ENCODE peak calls at places on chromosomes 4 and X, in four cellular contexts. One of them, this sample, is unnamed.

GRCh38 chr4:6046526-6047129 is 28.4 kb upstream of the C4orf50 start:
- DNase-seq in adrenal gland: no peak
- DNase-seq in tibial artery: no peak
- DNase-seq in body of pancreas: no peak
- DNase-seq in this sample: no peak

GRCh38 chr4:142656178-142656577 is 189.9 kb downstream of the INPP4B start:
- DNase-seq in tibial artery: no peak
- DNase-seq in body of pancreas: no peak
- DNase-seq in adrenal gland: no peak
- DNase-seq in this sample: no peak

GRCh38 chrX:1877780-1878179 is 262.9 kb downstream of the ASMT start:
- DNase-seq in tibial artery: no peak
- DNase-seq in body of pancreas: no peak
- DNase-seq in adrenal gland: no peak
- DNase-seq in this sample: no peak

GRCh38 chr4:129378346-129378745 is 282.4 kb downstream of the C4orf33 start:
- DNase-seq in body of pancreas: no peak
- DNase-seq in tibial artery: no peak
- DNase-seq in adrenal gland: no peak
- DNase-seq in this sample: no peak

GRCh38 chr4:153488719-153489384 is 22.7 kb downstream of the TMEM131L start:
- DNase-seq in body of pancreas: no peak
- DNase-seq in adrenal gland: no peak
- DNase-seq in tibial artery: peak
- DNase-seq in this sample: peak

GRCh38 chrX:56232221-56233082 is at the start of gene KLF8:
- DNase-seq in adrenal gland: peak
- DNase-seq in body of pancreas: peak
- DNase-seq in tibial artery: peak
- DNase-seq in this sample: peak

GRCh38 chr4:157270108-157270507 is 49.6 kb downstream of the GRIA2 start:
- DNase-seq in adrenal gland: no peak
- DNase-seq in body of pancreas: no peak
- DNase-seq in tibial artery: no peak
- DNase-seq in this sample: no peak

GRCh38 chr4:126405369-126405982 is 1090.7 kb downstream of the FAT4 start:
- DNase-seq in adrenal gland: no peak
- DNase-seq in body of pancreas: no peak
- DNase-seq in tibial artery: no peak
- DNase-seq in this sample: no peak

GRCh38 chrX:19543951-19544359 is 28.6 kb upstream of the MAP3K15 start:
- DNase-seq in adrenal gland: no peak
- DNase-seq in body of pancreas: no peak
- DNase-seq in tibial artery: no peak
- DNase-seq in this sample: no peak

GRCh38 chrX:13226214-13226613 is 93.6 kb downstream of the ATXN3L start:
- DNase-seq in adrenal gland: no peak
- DNase-seq in body of pancreas: no peak
- DNase-seq in tibial artery: no peak
- DNase-seq in this sample: no peak

GRCh38 chrX:63350551-63350950 is 581 bp downstream of the SPIN4 start:
- DNase-seq in tibial artery: no peak
- DNase-seq in body of pancreas: peak
- DNase-seq in adrenal gland: peak
- DNase-seq in this sample: no peak

GRCh38 chr4:32789026-32789608 is 2068.9 kb downstream of the PCDH7 start:
- DNase-seq in tibial artery: no peak
- DNase-seq in adrenal gland: no peak
- DNase-seq in body of pancreas: no peak
- DNase-seq in this sample: no peak

GRCh38 chr4:160956875-160957274 is 1206.9 kb downstream of the FSTL5 start:
- DNase-seq in adrenal gland: no peak
- DNase-seq in tibial artery: no peak
- DNase-seq in body of pancreas: no peak
- DNase-seq in this sample: no peak

GRCh38 chr4:182929296-182929695 is 12.1 kb upstream of the DCTD start:
- DNase-seq in adrenal gland: no peak
- DNase-seq in tibial artery: no peak
- DNase-seq in body of pancreas: no peak
- DNase-seq in this sample: no peak

GRCh38 chrX:77009691-77010090 is 437.5 kb upstream of the FGF16 start:
- DNase-seq in body of pancreas: no peak
- DNase-seq in adrenal gland: peak
- DNase-seq in tibial artery: no peak
- DNase-seq in this sample: no peak

GRCh38 chr4:91973479-91974153 is 330.1 kb upstream of the GRID2 start:
- DNase-seq in body of pancreas: no peak
- DNase-seq in adrenal gland: no peak
- DNase-seq in tibial artery: no peak
- DNase-seq in this sample: no peak
- H3K27ac ChIP-seq in body of pancreas: no peak
- H3K27ac ChIP-seq in adrenal gland: no peak
- H3K27ac ChIP-seq in tibial artery: no peak
- H3K27ac ChIP-seq in this sample: no peak

DNA sequence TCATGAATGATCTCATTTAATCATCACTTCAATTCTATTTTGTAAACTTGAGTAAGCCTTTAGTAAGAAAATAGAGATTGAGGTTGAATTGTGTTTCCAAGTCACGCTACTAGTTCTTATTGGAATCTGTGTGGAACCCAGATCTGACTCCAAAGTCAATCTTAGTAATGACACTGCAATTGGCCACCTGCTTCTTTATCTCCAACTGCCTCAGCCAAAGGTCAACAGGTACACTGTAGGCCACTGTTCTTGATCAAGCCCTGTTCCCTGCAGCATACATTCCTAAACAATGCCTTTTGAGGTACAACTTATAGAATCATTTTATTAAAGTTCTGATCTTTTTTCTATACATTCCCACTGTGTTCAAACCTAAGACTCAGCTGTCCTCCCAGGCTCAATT is 45.5 kb upstream of the CXCL13 start:
- DNase-seq in tibial artery: no peak
- DNase-seq in body of pancreas: no peak
- DNase-seq in adrenal gland: no peak
- DNase-seq in this sample: no peak
- H3K27ac ChIP-seq in tibial artery: no peak
- H3K27ac ChIP-seq in body of pancreas: no peak
- H3K27ac ChIP-seq in adrenal gland: no peak
- H3K27ac ChIP-seq in this sample: no peak

GRCh38 chrX:24464498-24464835 is 619 bp upstream of the PDK3 start:
- DNase-seq in body of pancreas: no peak
- DNase-seq in tibial artery: no peak
- DNase-seq in adrenal gland: no peak
- DNase-seq in this sample: no peak

GRCh38 chrX:24466025-24466424 is 939 bp downstream of the PDK3 start:
- DNase-seq in tibial artery: no peak
- DNase-seq in adrenal gland: no peak
- DNase-seq in body of pancreas: no peak
- DNase-seq in this sample: no peak

GRCh38 chrX:24465524-24465850 is 401 bp downstream of the PDK3 start:
- DNase-seq in tibial artery: no peak
- DNase-seq in adrenal gland: no peak
- DNase-seq in body of pancreas: no peak
- DNase-seq in this sample: no peak

GRCh38 chrX:24463077-24463476 is 2.0 kb upstream of the PDK3 start:
- DNase-seq in body of pancreas: no peak
- DNase-seq in adrenal gland: no peak
- DNase-seq in tibial artery: no peak
- DNase-seq in this sample: no peak

DNA sequence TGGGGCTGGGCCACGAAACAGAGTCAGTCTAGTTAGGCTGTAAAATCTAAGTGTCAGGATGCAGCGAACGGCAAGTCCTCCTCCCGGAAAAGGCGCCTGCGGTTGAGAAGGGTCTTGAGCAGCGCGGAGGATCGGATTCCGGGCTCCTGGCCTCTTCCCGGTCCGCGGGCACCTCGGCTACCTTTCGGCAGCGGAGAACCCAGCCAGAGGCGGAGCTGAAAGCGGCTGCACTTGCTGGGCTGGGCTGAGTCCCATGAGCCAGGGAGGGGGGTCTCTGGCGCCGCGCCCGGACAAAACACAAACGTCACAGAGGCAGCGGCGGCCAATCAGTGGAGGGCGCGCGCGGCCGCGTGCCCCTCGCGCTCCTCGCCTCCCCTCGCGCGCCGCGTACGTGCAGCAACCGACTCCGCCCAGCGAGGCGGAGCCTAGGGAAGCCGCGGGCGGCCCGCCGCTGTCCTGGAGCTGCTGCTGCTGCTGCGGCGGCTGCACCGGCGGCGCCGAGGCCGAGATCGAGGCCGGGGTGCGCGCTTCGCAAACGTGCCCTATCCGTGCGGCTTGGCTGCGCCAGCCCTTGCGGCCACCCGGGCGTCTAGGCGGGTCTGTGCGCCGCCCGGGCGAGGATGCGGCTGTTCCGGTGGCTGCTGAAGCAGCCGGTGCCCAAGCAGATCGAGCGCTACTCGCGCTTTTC is at the start of gene PDK3:
- DNase-seq in adrenal gland: peak
- DNase-seq in tibial artery: peak
- DNase-seq in body of pancreas: peak
- DNase-seq in this sample: peak
- H3K27ac ChIP-seq in adrenal gland: peak
- H3K27ac ChIP-seq in tibial artery: peak
- H3K27ac ChIP-seq in body of pancreas: peak
- H3K27ac ChIP-seq in this sample: peak

GRCh38 chr4:7539659-7540058 is 104.9 kb upstream of the PSAPL1 start:
- DNase-seq in tibial artery: no peak
- DNase-seq in body of pancreas: no peak
- DNase-seq in adrenal gland: no peak
- DNase-seq in this sample: no peak

GRCh38 chr4:7542781-7543180 is 108.1 kb upstream of the PSAPL1 start:
- DNase-seq in body of pancreas: no peak
- DNase-seq in adrenal gland: no peak
- DNase-seq in tibial artery: no peak
- DNase-seq in this sample: no peak

GRCh38 chr4:7540654-7541413 is 106.1 kb upstream of the PSAPL1 start:
- DNase-seq in body of pancreas: no peak
- DNase-seq in tibial artery: no peak
- DNase-seq in adrenal gland: no peak
- DNase-seq in this sample: no peak

GRCh38 chr4:7540216-7540615 is 105.5 kb upstream of the PSAPL1 start:
- DNase-seq in tibial artery: no peak
- DNase-seq in body of pancreas: no peak
- DNase-seq in adrenal gland: no peak
- DNase-seq in this sample: no peak

DNA sequence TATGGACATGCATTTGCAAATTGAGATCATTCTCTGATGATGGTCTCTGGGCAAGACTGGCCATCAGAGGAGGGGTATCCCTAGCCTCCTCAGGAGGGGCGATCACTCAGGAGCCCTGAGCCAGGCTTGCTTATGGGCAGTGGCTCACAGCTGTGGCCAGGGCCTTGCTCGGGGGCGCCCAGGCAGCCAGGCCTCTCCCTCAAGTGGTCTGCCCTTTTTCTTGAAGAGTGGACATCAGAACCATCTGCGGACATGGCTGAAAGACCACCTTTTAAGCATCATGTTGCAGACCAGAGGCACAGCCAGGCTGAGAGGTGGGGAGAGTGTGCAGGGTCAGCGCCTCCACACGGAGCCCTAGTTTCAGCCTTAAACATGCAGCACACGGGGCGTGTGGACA is 106.7 kb upstream of the PSAPL1 start:
- DNase-seq in tibial artery: no peak
- DNase-seq in body of pancreas: no peak
- DNase-seq in adrenal gland: no peak
- DNase-seq in this sample: no peak
- H3K27ac ChIP-seq in tibial artery: no peak
- H3K27ac ChIP-seq in body of pancreas: no peak
- H3K27ac ChIP-seq in adrenal gland: no peak
- H3K27ac ChIP-seq in this sample: no peak

GRCh38 chrX:124194903-124195302 is 137.6 kb upstream of the TEX13D start:
- DNase-seq in tibial artery: no peak
- DNase-seq in body of pancreas: no peak
- DNase-seq in adrenal gland: no peak
- DNase-seq in this sample: no peak

GRCh38 chrX:124190440-124190839 is 142.0 kb upstream of the TEX13D start:
- DNase-seq in body of pancreas: no peak
- DNase-seq in adrenal gland: no peak
- DNase-seq in tibial artery: no peak
- DNase-seq in this sample: no peak

GRCh38 chrX:124194209-124194608 is 138.3 kb upstream of the TEX13D start:
- DNase-seq in adrenal gland: no peak
- DNase-seq in body of pancreas: peak
- DNase-seq in tibial artery: no peak
- DNase-seq in this sample: no peak
- H3K27ac ChIP-seq in adrenal gland: no peak
- H3K27ac ChIP-seq in body of pancreas: no peak
- H3K27ac ChIP-seq in tibial artery: no peak
- H3K27ac ChIP-seq in this sample: no peak